ENCODE peak calls at places on chromosomes 4 and X, in four cellular contexts. One of them, this sample, is unnamed.

GRCh38 chrX:51855698-51856097 is 37.7 kb upstream of the MAGED1 start:
- DNase-seq in GM13977: no peak
- DNase-seq in tibial artery: no peak
- DNase-seq in left lung: no peak
- DNase-seq in this sample: no peak

GRCh38 chr4:137312257-137312656 is 220.0 kb downstream of the PCDH18 start:
- DNase-seq in GM13977: no peak
- DNase-seq in tibial artery: no peak
- DNase-seq in left lung: no peak
- DNase-seq in this sample: no peak

GRCh38 chr4:105196523-105197145 is 50.0 kb downstream of the TET2 start:
- DNase-seq in GM13977: no peak
- DNase-seq in tibial artery: no peak
- DNase-seq in left lung: no peak
- DNase-seq in this sample: no peak

GRCh38 chrX:41781500-41781899 is 57.5 kb downstream of the GPR82 start:
- DNase-seq in GM13977: peak; percentile 50
- DNase-seq in tibial artery: no peak
- DNase-seq in left lung: no peak
- DNase-seq in this sample: no peak

GRCh38 chrX:135543924-135544323 is 23.5 kb downstream of the INTS6L start:
- DNase-seq in GM13977: no peak
- DNase-seq in tibial artery: no peak
- DNase-seq in left lung: no peak
- DNase-seq in this sample: peak; percentile 17

GRCh38 chr4:37682701-37683401 is 3.3 kb downstream of the RELL1 start:
- DNase-seq in GM13977: peak; percentile 51
- DNase-seq in tibial artery: no peak
- DNase-seq in left lung: no peak
- DNase-seq in this sample: no peak

GRCh38 chr4:40511017-40511614 is 118.5 kb downstream of the RBM47 start:
- DNase-seq in GM13977: no peak
- DNase-seq in tibial artery: no peak
- DNase-seq in left lung: no peak
- DNase-seq in this sample: no peak

GRCh38 chr4:139167774-139168444 is 9.1 kb downstream of the ELF2 start:
- DNase-seq in GM13977: peak; percentile 22
- DNase-seq in tibial artery: no peak
- DNase-seq in left lung: no peak
- DNase-seq in this sample: no peak

GRCh38 chr4:25839687-25840086 is 23.1 kb downstream of the SEL1L3 start:
- DNase-seq in GM13977: no peak
- DNase-seq in tibial artery: no peak
- DNase-seq in left lung: no peak
- DNase-seq in this sample: no peak

GRCh38 chr4:139902328-139903217 is 237.0 kb downstream of the MGST2 start:
- DNase-seq in GM13977: no peak
- DNase-seq in tibial artery: no peak
- DNase-seq in left lung: no peak
- DNase-seq in this sample: no peak

GRCh38 chr4:35228318-35228717 is 1016.0 kb downstream of the ARAP2 start:
- DNase-seq in GM13977: no peak
- DNase-seq in tibial artery: no peak
- DNase-seq in left lung: no peak
- DNase-seq in this sample: no peak

GRCh38 chr4:110869862-110870577 is 247.1 kb upstream of the PITX2 start:
- DNase-seq in GM13977: peak; percentile 17
- DNase-seq in tibial artery: no peak
- DNase-seq in left lung: no peak
- DNase-seq in this sample: no peak

GRCh38 chr4:20520901-20521300 is 179.4 kb upstream of the PACRGL start:
- DNase-seq in GM13977: no peak
- DNase-seq in tibial artery: no peak
- DNase-seq in left lung: no peak
- DNase-seq in this sample: no peak

GRCh38 chr4:46934731-46935130 is 25.7 kb upstream of the COX7B2 start:
- DNase-seq in GM13977: no peak
- DNase-seq in tibial artery: no peak
- DNase-seq in left lung: no peak
- DNase-seq in this sample: no peak

GRCh38 chr4:173508386-173509002 is 21.5 kb downstream of the HAND2 start:
- DNase-seq in GM13977: peak; percentile 45
- DNase-seq in tibial artery: peak; percentile 19
- DNase-seq in left lung: no peak
- DNase-seq in this sample: no peak

GRCh38 chr4:152693875-152694274 is 14.1 kb upstream of the TMEM154 start:
- DNase-seq in GM13977: no peak
- DNase-seq in tibial artery: no peak
- DNase-seq in left lung: no peak
- DNase-seq in this sample: no peak

GRCh38 chr4:1569461-1570151 is 114.5 kb downstream of the FAM53A start:
- DNase-seq in GM13977: no peak
- DNase-seq in tibial artery: no peak
- DNase-seq in left lung: peak; percentile 51
- DNase-seq in this sample: no peak

GRCh38 chr4:127875791-127876190 is 4.9 kb upstream of the PLK4 start:
- DNase-seq in GM13977: no peak
- DNase-seq in tibial artery: no peak
- DNase-seq in left lung: no peak
- DNase-seq in this sample: no peak

GRCh38 chr4:61294001-61294400 is 93.9 kb downstream of the ADGRL3 start:
- DNase-seq in GM13977: no peak
- DNase-seq in tibial artery: no peak
- DNase-seq in left lung: no peak
- DNase-seq in this sample: no peak

GRCh38 chrX:115941388-115941787 is 229.2 kb upstream of the AGTR2 start:
- DNase-seq in GM13977: peak; percentile 3
- DNase-seq in tibial artery: no peak
- DNase-seq in left lung: no peak
- DNase-seq in this sample: no peak

GRCh38 chr4:173057442-173057841 is 111.2 kb upstream of the GALNT7 start:
- DNase-seq in GM13977: no peak
- DNase-seq in tibial artery: no peak
- DNase-seq in left lung: no peak
- DNase-seq in this sample: no peak

GRCh38 chr4:157012296-157012695 is 40.7 kb upstream of the PDGFC start:
- DNase-seq in GM13977: no peak
- DNase-seq in tibial artery: no peak
- DNase-seq in left lung: no peak
- DNase-seq in this sample: no peak

GRCh38 chrX:128078545-128078944 is 26.3 kb upstream of the ACTRT1 start:
- DNase-seq in GM13977: no peak
- DNase-seq in tibial artery: no peak
- DNase-seq in left lung: no peak
- DNase-seq in this sample: no peak

GRCh38 chrX:7091923-7092322 is 55.6 kb upstream of the STS start:
- DNase-seq in GM13977: no peak
- DNase-seq in tibial artery: no peak
- DNase-seq in left lung: no peak
- DNase-seq in this sample: no peak

GRCh38 chr4:77044458-77045124 is 31.2 kb downstream of the CCNI start:
- DNase-seq in GM13977: peak; percentile 22
- DNase-seq in tibial artery: no peak
- DNase-seq in left lung: no peak
- DNase-seq in this sample: no peak

GRCh38 chr4:27861381-27861787 is 1000.7 kb downstream of the STIM2 start:
- DNase-seq in GM13977: no peak
- DNase-seq in tibial artery: no peak
- DNase-seq in left lung: no peak
- DNase-seq in this sample: no peak
- TF ChIP-seq CTCF in GM13977: peak; percentile 36
- TF ChIP-seq CTCF in tibial artery: no peak
- TF ChIP-seq CTCF in left lung: no peak
- TF ChIP-seq CTCF in this sample: no peak

DNA sequence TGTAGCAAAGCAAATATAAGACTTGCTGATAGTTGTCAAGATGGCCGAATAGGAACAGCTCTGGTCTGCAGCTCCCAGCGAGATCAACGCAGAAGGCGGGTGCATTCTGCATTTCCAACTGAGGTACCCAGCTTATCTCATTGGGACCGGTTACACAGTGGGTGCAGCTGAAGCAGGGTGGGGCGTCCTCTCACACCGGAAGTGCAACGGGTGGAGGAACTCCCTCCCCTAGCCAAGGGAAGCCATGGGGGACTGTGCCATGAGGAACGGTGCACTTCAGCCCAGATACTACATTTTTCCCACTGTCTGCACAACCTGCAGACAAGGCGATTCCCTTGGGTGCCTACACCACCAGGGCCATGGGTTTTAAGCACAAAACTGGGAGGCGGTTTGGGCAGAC is 382.3 kb upstream of the EMCN start:
- DNase-seq in GM13977: no peak
- DNase-seq in tibial artery: no peak
- DNase-seq in left lung: peak; percentile 40
- DNase-seq in this sample: no peak
- TF ChIP-seq CTCF in GM13977: no peak
- TF ChIP-seq CTCF in tibial artery: no peak
- TF ChIP-seq CTCF in left lung: no peak
- TF ChIP-seq CTCF in this sample: no peak

DNA sequence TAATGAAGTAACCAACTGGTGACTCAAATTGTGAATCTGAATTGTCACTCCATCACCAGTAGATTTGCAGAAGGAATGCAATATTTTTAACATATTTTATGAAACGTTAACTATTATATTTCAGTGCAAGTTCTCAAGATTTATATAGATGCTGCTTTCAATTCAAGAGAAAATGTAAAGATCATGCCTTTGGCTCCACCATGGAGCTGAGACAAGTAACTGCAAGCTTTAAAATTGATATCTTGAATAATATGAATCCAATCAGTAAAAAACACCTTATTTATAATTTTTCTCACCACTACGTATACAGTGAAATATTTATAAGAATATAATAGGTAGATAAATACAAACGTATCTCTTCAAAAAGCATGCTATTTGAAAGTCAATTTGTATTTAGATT is 27.8 kb upstream of the GALNTL6 start:
- DNase-seq in GM13977: no peak
- DNase-seq in tibial artery: no peak
- DNase-seq in left lung: no peak
- DNase-seq in this sample: no peak
- TF ChIP-seq CTCF in GM13977: peak; percentile 39
- TF ChIP-seq CTCF in tibial artery: no peak
- TF ChIP-seq CTCF in left lung: no peak
- TF ChIP-seq CTCF in this sample: no peak

GRCh38 chr4:74805601-74806000 is 11.3 kb upstream of the BTC start:
- DNase-seq in GM13977: no peak
- DNase-seq in tibial artery: no peak
- DNase-seq in left lung: no peak
- DNase-seq in this sample: no peak
- TF ChIP-seq CTCF in GM13977: no peak
- TF ChIP-seq CTCF in tibial artery: no peak
- TF ChIP-seq CTCF in left lung: no peak
- TF ChIP-seq CTCF in this sample: no peak

This sample was measured in natural killer cell.